ENCODE peak calls at places on chromosomes 4 and X, in six cellular contexts. S is testis, C is OCI-LY7, W is suprapubic skin, K is NCI-H1092, R is progenitor cell of endocrine pancreas. N is an unnamed sample.

GRCh38 chrX:3166670-3167455 is 125.6 kb downstream of the ARSF start:
- DNase-seq in S (no peak), C (no peak), W (no peak), K (no peak), R (no peak), N (no peak)

GRCh38 chr4:30094866-30095265 is 625.3 kb upstream of the PCDH7 start:
- DNase-seq in S (no peak), C (no peak), W (no peak), K (no peak), R (no peak), N (no peak)

GRCh38 chrX:100410901-100411801 is 1.1 kb upstream of the PCDH19 start:
- DNase-seq in S (no peak), C (no peak), W (no peak), K (no peak), R (no peak), N (no peak)

GRCh38 chr4:85565761-85566480 is 91.0 kb downstream of the ARHGAP24 start:
- DNase-seq in S (no peak), C (no peak), W (no peak), K (no peak), R (no peak), N (no peak)

GRCh38 chr4:73139991-73140390 is 70.5 kb upstream of the COX18 start:
- DNase-seq in S (no peak), C (no peak), W (no peak), K (no peak), R (no peak), N (no peak)

GRCh38 chr4:1467581-1468458 is 61.6 kb upstream of the NKX1-1 start:
- DNase-seq in S (no peak), C (no peak), W (no peak), K (no peak), R (no peak), N (no peak)

GRCh38 chrX:96002401-96002800 is 682.2 kb upstream of the DIAPH2 start:
- DNase-seq in S (no peak), C (no peak), W (no peak), K (no peak), R (no peak), N (no peak)

GRCh38 chrX:151151668-151152267 is 24.6 kb upstream of the GPR50 start:
- DNase-seq in S (peak; percentile 46), C (peak; percentile 52), W (no peak), K (peak; percentile 7), R (no peak), N (peak; percentile 4)